ENCODE peak calls at places on chromosome 19, in six cellular contexts. M is DND-41; S is tibial nerve; Z is pancreas; T is CD8-positive, alpha-beta memory T cell; E is lung. R is an unnamed sample.

GRCh38 chr19:54803410-54803809 is at the start of gene KIR2DL4:
- DNase-seq in M (no peak), S (no peak), Z (no peak), T (no peak), E (no peak), R (no peak)

GRCh38 chr19:15260939-15261338 is 28.7 kb upstream of the EPHX3 start:
- DNase-seq in M (peak), S (no peak), Z (no peak), T (no peak), E (no peak), R (no peak)

GRCh38 chr19:38544569-38545315 is 73.0 kb downstream of the MAP4K1 start:
- DNase-seq in M (peak), S (no peak), Z (no peak), T (peak), E (no peak), R (no peak)

GRCh38 chr19:51195616-51196015 is 29.3 kb upstream of the CD33 start:
- DNase-seq in M (no peak), S (no peak), Z (no peak), T (no peak), E (no peak), R (no peak)

GRCh38 chr19:1038995-1039645 is 787 bp upstream of the ABCA7 start:
- DNase-seq in M (no peak), S (no peak), Z (peak), T (peak), E (no peak), R (no peak)

GRCh38 chr19:47020992-47021496 is 1.4 kb downstream of the NPAS1 start:
- DNase-seq in M (no peak), S (no peak), Z (no peak), T (no peak), E (no peak), R (no peak)

GRCh38 chr19:47413941-47414340 is 5.4 kb downstream of the MEIS3 start:
- DNase-seq in M (no peak), S (no peak), Z (no peak), T (no peak), E (no peak), R (no peak)

GRCh38 chr19:35006342-35006998 is 6.3 kb downstream of the GRAMD1A start:
- DNase-seq in M (no peak), S (no peak), Z (peak), T (no peak), E (peak), R (peak)

GRCh38 chr19:45913874-45914830 is at the start of gene NANOS2:
- DNase-seq in M (no peak), S (no peak), Z (no peak), T (no peak), E (no peak), R (no peak)

GRCh38 chr19:31316201-31316951 is 32.9 kb downstream of the TSHZ3 start:
- DNase-seq in M (no peak), S (peak), Z (no peak), T (no peak), E (no peak), R (no peak)
- H3K4me3 ChIP-seq in M (no peak), S (no peak), Z (no peak), T (no peak), E (no peak), R (no peak)

DNA sequence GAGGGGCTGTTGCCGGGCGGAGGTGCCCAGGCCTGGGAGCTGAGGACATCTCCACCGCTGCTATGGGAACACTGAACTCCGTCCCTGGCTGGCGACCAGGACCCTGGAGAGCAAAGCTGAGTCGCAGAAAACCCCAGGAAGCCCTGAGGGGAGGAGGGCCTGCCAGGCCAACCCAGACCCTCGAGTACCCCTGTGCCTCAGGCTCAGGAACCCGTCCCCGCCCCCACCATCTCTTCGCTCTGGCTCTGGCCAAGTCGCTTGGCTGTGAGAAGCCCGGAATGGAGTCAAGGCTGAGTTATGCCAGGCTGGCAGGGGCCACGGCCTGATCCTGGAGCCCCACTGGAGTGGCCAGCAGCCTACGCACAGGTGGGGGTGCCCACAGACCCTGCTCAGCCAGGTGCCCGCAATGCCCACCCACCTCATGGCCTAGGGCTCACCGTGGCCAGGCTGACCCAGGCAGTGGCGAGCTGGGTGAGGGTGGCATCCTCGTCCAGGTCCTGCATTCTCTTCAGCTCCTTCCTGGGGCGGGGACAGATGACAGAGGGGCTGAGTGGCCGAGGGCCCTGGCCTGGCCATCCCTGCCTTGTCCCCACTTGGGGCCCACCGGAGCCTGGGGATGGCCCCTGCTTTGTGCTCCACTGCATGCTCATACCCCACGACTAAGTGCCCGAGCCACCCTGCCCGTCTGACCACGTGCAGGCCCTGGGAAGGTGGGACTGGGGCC is 8.5 kb upstream of the CERS1 start:
- DNase-seq in M (no peak), S (no peak), Z (no peak), T (no peak), E (no peak), R (no peak)
- H3K4me3 ChIP-seq in M (no peak), S (no peak), Z (no peak), T (no peak), E (no peak), R (no peak)

DNA sequence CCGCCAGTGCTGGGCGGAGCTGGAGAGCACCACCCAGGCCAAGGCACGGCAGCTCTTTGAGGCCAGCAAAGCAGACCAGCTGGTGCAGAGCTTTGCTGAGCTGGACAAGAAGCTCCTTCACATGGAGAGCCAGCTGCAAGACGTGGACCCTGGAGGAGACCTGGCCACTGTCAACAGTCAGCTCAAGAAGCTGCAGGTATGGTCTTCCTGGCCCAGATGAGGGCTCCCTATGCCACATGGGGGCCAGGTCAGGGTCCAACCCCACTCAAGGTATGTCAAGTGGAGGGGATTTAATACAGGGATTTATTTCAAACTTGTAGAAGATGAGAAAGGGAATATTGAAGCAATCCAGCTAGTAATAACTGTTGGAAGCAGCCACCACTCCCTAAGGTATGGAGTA is 42.5 kb upstream of the SHKBP1 start:
- DNase-seq in M (no peak), S (no peak), Z (no peak), T (no peak), E (no peak), R (no peak)
- H3K4me3 ChIP-seq in M (no peak), S (no peak), Z (no peak), T (no peak), E (no peak), R (no peak)

GRCh38 chr19:53034054-53034453 is 10.5 kb upstream of the ERVV-2 start:
- DNase-seq in M (no peak), S (no peak), Z (no peak), T (no peak), E (no peak), R (no peak)

GRCh38 chr19:53041366-53041765 is 3.2 kb upstream of the ERVV-2 start:
- DNase-seq in M (no peak), S (no peak), Z (no peak), T (no peak), E (no peak), R (no peak)

GRCh38 chr19:53034948-53035675 is 9.4 kb upstream of the ERVV-2 start:
- DNase-seq in M (no peak), S (no peak), Z (no peak), T (no peak), E (no peak), R (no peak)

DNA sequence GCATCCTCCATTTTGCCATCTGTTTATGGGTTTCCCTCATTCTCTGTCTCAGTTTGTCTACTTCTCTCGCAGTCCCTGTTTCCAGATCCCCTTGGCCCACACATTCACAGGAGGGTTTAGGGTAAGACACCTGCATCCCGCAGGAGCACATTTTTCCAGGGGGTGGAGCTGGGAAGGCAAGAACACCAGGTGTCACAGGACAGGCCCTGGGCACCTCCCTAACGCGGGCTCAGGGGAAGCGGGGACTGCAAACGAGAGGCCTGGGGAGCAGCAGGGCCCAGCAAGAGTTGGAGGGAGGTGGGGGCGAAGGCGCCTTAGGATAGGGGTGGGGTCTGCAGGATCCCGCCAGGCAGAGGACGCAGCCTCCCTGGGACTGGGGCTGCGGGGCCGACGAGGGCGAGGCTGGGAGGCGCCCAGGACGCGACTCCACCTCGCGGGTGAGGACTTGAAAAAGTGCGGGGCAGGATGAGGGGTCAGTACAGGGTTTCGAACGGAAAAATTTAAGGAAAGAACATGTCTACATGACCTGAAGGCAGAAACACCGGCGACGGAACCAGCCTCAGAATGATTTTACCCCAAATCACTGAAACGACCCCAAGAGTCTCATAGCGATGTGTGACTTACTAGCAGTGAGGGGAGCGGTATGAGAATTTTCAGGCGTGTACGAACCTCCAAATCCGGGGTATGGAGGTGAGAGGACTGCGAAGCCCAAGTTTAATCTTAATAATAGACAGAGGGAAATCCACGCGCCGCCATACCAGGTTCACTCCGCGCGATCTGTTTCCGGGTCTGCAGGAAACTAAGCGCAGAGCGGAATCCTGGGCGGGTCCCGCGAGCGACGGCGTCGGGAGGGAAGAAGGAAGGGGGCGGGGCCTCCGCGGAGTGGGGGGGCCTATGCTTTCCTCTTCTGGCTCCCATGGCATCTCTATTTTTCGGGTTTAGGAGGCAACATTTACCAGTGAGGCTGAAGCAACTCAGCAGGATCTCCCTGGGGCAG is 7.1 kb upstream of the ERVV-2 start:
- DNase-seq in M (no peak), S (no peak), Z (peak), T (no peak), E (no peak), R (no peak)
- H3K4me3 ChIP-seq in M (no peak), S (no peak), Z (peak), T (no peak), E (no peak), R (peak)

GRCh38 chr19:19106061-19106551 is 32.2 kb downstream of the TMEM161A start:
- DNase-seq in M (no peak), S (no peak), Z (no peak), T (no peak), E (no peak), R (no peak)
- H3K4me3 ChIP-seq in M (no peak), S (peak), Z (no peak), T (no peak), E (no peak), R (no peak)

DNA sequence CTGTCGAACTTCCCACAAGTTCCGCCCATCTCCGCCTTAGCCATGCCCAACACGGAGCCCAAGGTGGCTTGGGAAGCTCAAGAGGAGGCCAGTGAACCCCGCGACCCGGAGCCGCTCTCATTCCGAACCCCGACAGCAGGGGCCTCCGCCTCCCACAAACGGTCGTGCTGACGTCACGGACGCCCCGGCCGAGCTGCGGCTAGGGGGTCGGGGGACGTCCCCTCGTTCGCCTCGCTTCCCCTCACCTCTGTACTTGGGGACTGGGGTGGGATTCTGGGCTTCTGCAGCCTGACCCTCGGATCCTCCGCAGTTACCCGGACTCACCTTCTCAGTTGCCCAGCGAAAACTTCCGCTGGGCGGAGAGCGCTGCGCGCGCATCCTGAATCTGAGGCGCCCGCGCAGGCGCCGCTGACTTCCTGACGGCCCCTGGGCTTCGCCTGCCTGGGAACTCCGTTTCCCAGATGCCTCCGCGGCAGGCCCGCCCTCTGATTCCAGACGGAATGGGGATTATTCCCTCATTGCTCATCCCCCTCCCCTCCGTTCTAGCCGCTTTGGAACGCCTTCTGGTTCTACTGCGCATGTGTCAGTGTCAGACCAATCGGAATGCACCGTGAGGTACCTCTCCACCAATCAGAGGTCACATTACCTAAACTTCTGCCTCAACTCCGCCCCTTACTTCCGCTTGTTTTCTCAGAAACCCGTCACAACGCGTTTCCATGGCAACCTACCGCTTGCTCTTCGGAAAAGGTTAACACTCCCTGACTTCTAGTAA is at the start of gene VRK3:
- DNase-seq in M (peak), S (peak), Z (peak), T (peak), E (peak), R (peak)
- H3K4me3 ChIP-seq in M (peak), S (peak), Z (peak), T (peak), E (peak), R (peak)

GRCh38 chr19:13154911-13155471 is 4.8 kb downstream of the IER2 start:
- DNase-seq in M (peak), S (peak), Z (peak), T (peak), E (peak), R (no peak)

GRCh38 chr19:13159713-13160112 is 9.5 kb downstream of the IER2 start:
- DNase-seq in M (no peak), S (no peak), Z (no peak), T (no peak), E (no peak), R (no peak)

GRCh38 chr19:13155472-13156284 is 5.5 kb downstream of the IER2 start:
- DNase-seq in M (peak), S (peak), Z (peak), T (peak), E (peak), R (no peak)

GRCh38 chr19:13154241-13154778 is 4.1 kb downstream of the IER2 start:
- DNase-seq in M (peak), S (peak), Z (peak), T (peak), E (peak), R (no peak)

GRCh38 chr19:13156968-13157882 is 7.0 kb downstream of the IER2 start:
- DNase-seq in M (no peak), S (no peak), Z (no peak), T (no peak), E (no peak), R (no peak)
- H3K4me3 ChIP-seq in M (no peak), S (no peak), Z (no peak), T (no peak), E (no peak), R (no peak)

DNA sequence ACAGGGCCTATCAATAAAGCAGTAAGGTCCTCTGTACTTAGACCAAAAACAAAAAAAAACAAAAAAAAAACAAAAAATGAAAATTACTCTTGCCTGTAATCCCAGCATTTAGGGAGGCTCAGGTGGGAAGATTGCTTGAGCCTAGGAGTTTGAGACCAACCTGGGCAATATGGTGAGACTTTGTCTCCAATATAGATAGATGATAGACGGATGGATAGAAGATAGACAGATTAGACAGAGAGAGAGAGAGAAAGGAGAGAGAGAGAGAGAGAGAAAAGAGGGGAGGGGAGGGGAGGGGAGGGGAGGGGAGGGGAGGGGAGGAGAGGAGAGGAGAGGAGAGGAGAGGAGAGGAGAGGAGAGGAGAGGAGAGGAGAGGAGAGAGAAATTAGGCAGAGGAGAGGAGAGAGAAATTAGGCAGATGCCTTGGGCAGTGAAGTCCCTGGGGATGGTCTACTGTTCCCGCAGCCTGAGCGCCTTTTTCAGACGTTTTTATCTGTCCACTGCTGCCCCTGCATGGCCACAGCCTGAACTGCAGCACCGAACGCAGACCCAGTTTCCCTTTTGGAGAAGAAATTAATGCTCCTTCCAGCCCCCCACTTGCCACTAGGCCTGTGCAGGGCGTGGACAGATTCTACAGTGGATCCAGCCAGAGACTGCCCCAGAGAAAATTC is 9.8 kb upstream of the ZNF627 start:
- DNase-seq in M (peak), S (peak), Z (peak), T (peak), E (peak), R (peak)
- H3K4me3 ChIP-seq in M (no peak), S (no peak), Z (no peak), T (no peak), E (no peak), R (peak)

GRCh38 chr19:41707871-41708371 is 505 bp upstream of the CEACAM5 start:
- DNase-seq in M (no peak), S (no peak), Z (no peak), T (no peak), E (no peak), R (no peak)

GRCh38 chr19:41707502-41707812 is 969 bp upstream of the CEACAM5 start:
- DNase-seq in M (no peak), S (no peak), Z (no peak), T (no peak), E (no peak), R (no peak)

GRCh38 chr19:41708481-41708880 is at the start of gene CEACAM5:
- DNase-seq in M (no peak), S (no peak), Z (no peak), T (no peak), E (no peak), R (no peak)

GRCh38 chr19:41711376-41712261 is 3.2 kb downstream of the CEACAM5 start:
- DNase-seq in M (no peak), S (no peak), Z (no peak), T (no peak), E (no peak), R (no peak)

GRCh38 chr19:41709951-41710645 is 1.7 kb downstream of the CEACAM5 start:
- DNase-seq in M (no peak), S (no peak), Z (no peak), T (no peak), E (no peak), R (no peak)
- H3K4me3 ChIP-seq in M (no peak), S (no peak), Z (no peak), T (no peak), E (no peak), R (no peak)

R was measured in Panc1.